ENCODE peak calls at places on chromosome 3, in nine cellular contexts. One of them, this sample, is unnamed.

GRCh38 chr3:99967796-99968195 is 146.5 kb downstream of the FILIP1L start:
- DNase-seq in mammary epithelial cell: peak; percentile 74
- DNase-seq in psoas muscle: no peak
- DNase-seq in tibial artery: no peak
- DNase-seq in IMR-90: peak; percentile 72
- DNase-seq in WERI-Rb-1: no peak
- DNase-seq in left ventricle myocardium inferior: no peak
- DNase-seq in body of pancreas: no peak
- DNase-seq in CD8-positive, alpha-beta T cell: no peak
- DNase-seq in this sample: peak; percentile 28

GRCh38 chr3:62332771-62333381 is 40.5 kb downstream of the FEZF2 start:
- DNase-seq in WERI-Rb-1: no peak
- DNase-seq in body of pancreas: no peak
- DNase-seq in mammary epithelial cell: peak; percentile 1
- DNase-seq in IMR-90: peak; percentile 23
- DNase-seq in left ventricle myocardium inferior: no peak
- DNase-seq in psoas muscle: no peak
- DNase-seq in CD8-positive, alpha-beta T cell: no peak
- DNase-seq in tibial artery: no peak
- DNase-seq in this sample: no peak

GRCh38 chr3:65126527-65127440 is 439.0 kb upstream of the ADAMTS9 start:
- DNase-seq in CD8-positive, alpha-beta T cell: no peak
- DNase-seq in tibial artery: no peak
- DNase-seq in body of pancreas: no peak
- DNase-seq in mammary epithelial cell: peak; percentile 84
- DNase-seq in WERI-Rb-1: no peak
- DNase-seq in psoas muscle: no peak
- DNase-seq in left ventricle myocardium inferior: no peak
- DNase-seq in IMR-90: peak; percentile 10
- DNase-seq in this sample: peak; percentile 14

GRCh38 chr3:184255291-184256039 is 5.9 kb downstream of the CAMK2N2 start:
- DNase-seq in tibial artery: no peak
- DNase-seq in left ventricle myocardium inferior: no peak
- DNase-seq in body of pancreas: no peak
- DNase-seq in WERI-Rb-1: peak; percentile 84
- DNase-seq in mammary epithelial cell: peak; percentile 86
- DNase-seq in IMR-90: no peak
- DNase-seq in psoas muscle: no peak
- DNase-seq in CD8-positive, alpha-beta T cell: no peak
- DNase-seq in this sample: no peak

GRCh38 chr3:38173834-38174418 is 8.6 kb downstream of the OXSR1 start:
- DNase-seq in WERI-Rb-1: no peak
- DNase-seq in IMR-90: no peak
- DNase-seq in tibial artery: no peak
- DNase-seq in psoas muscle: no peak
- DNase-seq in body of pancreas: no peak
- DNase-seq in mammary epithelial cell: no peak
- DNase-seq in left ventricle myocardium inferior: no peak
- DNase-seq in CD8-positive, alpha-beta T cell: no peak
- DNase-seq in this sample: no peak

GRCh38 chr3:97228966-97229365 is 414.6 kb downstream of the EPHA6 start:
- DNase-seq in mammary epithelial cell: no peak
- DNase-seq in WERI-Rb-1: no peak
- DNase-seq in tibial artery: no peak
- DNase-seq in CD8-positive, alpha-beta T cell: no peak
- DNase-seq in body of pancreas: no peak
- DNase-seq in psoas muscle: no peak
- DNase-seq in IMR-90: no peak
- DNase-seq in left ventricle myocardium inferior: no peak
- DNase-seq in this sample: no peak

GRCh38 chr3:193033381-193033780 is 115.7 kb upstream of the MB21D2 start:
- DNase-seq in IMR-90: no peak
- DNase-seq in tibial artery: no peak
- DNase-seq in left ventricle myocardium inferior: no peak
- DNase-seq in WERI-Rb-1: no peak
- DNase-seq in psoas muscle: no peak
- DNase-seq in mammary epithelial cell: no peak
- DNase-seq in CD8-positive, alpha-beta T cell: no peak
- DNase-seq in body of pancreas: no peak
- DNase-seq in this sample: no peak

GRCh38 chr3:139304383-139304782 is 39.4 kb upstream of the MRPS22 start:
- DNase-seq in CD8-positive, alpha-beta T cell: no peak
- DNase-seq in mammary epithelial cell: no peak
- DNase-seq in IMR-90: no peak
- DNase-seq in psoas muscle: no peak
- DNase-seq in tibial artery: no peak
- DNase-seq in WERI-Rb-1: no peak
- DNase-seq in body of pancreas: no peak
- DNase-seq in left ventricle myocardium inferior: no peak
- DNase-seq in this sample: no peak

GRCh38 chr3:125202197-125202596 is 10.4 kb downstream of the SLC12A8 start:
- DNase-seq in CD8-positive, alpha-beta T cell: no peak
- DNase-seq in WERI-Rb-1: no peak
- DNase-seq in psoas muscle: no peak
- DNase-seq in body of pancreas: no peak
- DNase-seq in left ventricle myocardium inferior: no peak
- DNase-seq in IMR-90: peak; percentile 25
- DNase-seq in mammary epithelial cell: no peak
- DNase-seq in tibial artery: no peak
- DNase-seq in this sample: no peak

GRCh38 chr3:4712109-4712508 is 219.0 kb downstream of the ITPR1 start:
- DNase-seq in psoas muscle: no peak
- DNase-seq in mammary epithelial cell: peak; percentile 99
- DNase-seq in CD8-positive, alpha-beta T cell: no peak
- DNase-seq in IMR-90: peak; percentile 57
- DNase-seq in left ventricle myocardium inferior: no peak
- DNase-seq in WERI-Rb-1: no peak
- DNase-seq in tibial artery: no peak
- DNase-seq in body of pancreas: no peak
- DNase-seq in this sample: peak; percentile 70

DNA sequence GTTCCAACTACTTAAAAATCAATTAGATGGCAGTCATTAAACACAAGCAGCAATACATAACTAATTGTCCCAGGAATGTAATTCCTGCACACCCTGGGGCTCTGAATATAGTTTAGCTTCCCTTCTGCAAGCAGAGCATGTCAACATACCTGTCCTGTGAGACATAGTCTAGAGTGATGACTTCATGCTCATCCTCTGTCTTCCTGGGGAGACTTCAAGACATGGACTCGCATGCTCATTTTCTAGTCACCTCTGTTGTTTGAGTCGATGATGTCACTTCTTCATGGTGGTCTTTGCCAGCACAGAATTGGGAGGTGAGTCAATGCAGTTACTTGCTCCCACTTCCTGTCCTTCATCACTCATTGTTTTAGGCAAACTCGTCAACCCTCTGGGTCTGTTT is 15.8 kb downstream of the C3orf52 start:
- DNase-seq in left ventricle myocardium inferior: no peak
- DNase-seq in tibial artery: no peak
- DNase-seq in IMR-90: peak; percentile 97
- DNase-seq in psoas muscle: no peak
- DNase-seq in body of pancreas: no peak
- DNase-seq in WERI-Rb-1: no peak
- DNase-seq in mammary epithelial cell: peak; percentile 92
- DNase-seq in CD8-positive, alpha-beta T cell: no peak
- DNase-seq in this sample: peak; percentile 83
- H3K27ac ChIP-seq in left ventricle myocardium inferior: no peak overlapping the region
- H3K27ac ChIP-seq in tibial artery: no peak overlapping the region
- H3K27ac ChIP-seq in IMR-90: no peak overlapping the region
- H3K27ac ChIP-seq in psoas muscle: no peak overlapping the region
- H3K27ac ChIP-seq in body of pancreas: no peak overlapping the region
- H3K27ac ChIP-seq in WERI-Rb-1: no peak overlapping the region
- H3K27ac ChIP-seq in mammary epithelial cell: peak overlapping the region; percentile 60
- H3K27ac ChIP-seq in CD8-positive, alpha-beta T cell: no peak overlapping the region
- H3K27ac ChIP-seq in this sample: peak overlapping the region; percentile 49

DNA sequence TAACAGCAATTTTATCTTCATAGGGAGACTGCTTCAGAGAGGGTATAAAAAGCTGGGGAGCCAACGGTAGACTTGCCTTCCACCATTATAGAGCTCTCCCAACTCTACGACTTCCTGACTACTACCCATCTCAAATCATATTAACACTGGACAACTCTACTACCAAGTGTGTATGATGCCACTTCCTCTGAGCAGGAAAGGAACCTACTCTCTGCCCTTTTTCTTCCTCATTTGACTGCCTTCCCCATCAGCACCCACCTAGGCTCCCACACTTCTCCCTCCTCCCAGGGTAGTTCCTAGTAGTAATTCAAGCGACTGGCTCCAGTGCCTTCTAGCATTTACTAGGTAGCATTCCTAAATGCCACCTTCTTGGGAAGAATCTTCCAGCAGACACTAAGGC is 24.5 kb upstream of the TBL1XR1 start:
- DNase-seq in IMR-90: no peak
- DNase-seq in psoas muscle: no peak
- DNase-seq in tibial artery: no peak
- DNase-seq in WERI-Rb-1: no peak
- DNase-seq in CD8-positive, alpha-beta T cell: no peak
- DNase-seq in body of pancreas: no peak
- DNase-seq in left ventricle myocardium inferior: no peak
- DNase-seq in mammary epithelial cell: no peak
- DNase-seq in this sample: no peak
- TF ChIP-seq CTCF in IMR-90: no peak
- TF ChIP-seq CTCF in psoas muscle: no peak
- TF ChIP-seq CTCF in tibial artery: no peak
- TF ChIP-seq CTCF in WERI-Rb-1: no peak
- TF ChIP-seq CTCF in CD8-positive, alpha-beta T cell: no peak
- TF ChIP-seq CTCF in body of pancreas: no peak
- TF ChIP-seq CTCF in left ventricle myocardium inferior: no peak
- TF ChIP-seq CTCF in mammary epithelial cell: no peak
- TF ChIP-seq CTCF in this sample: no peak

GRCh38 chr3:11099306-11099705 is 55.0 kb upstream of the HRH1 start:
- DNase-seq in left ventricle myocardium inferior: no peak
- DNase-seq in psoas muscle: no peak
- DNase-seq in tibial artery: no peak
- DNase-seq in WERI-Rb-1: no peak
- DNase-seq in CD8-positive, alpha-beta T cell: no peak
- DNase-seq in mammary epithelial cell: no peak
- DNase-seq in IMR-90: no peak
- DNase-seq in body of pancreas: no peak
- DNase-seq in this sample: no peak
- H3K27ac ChIP-seq in left ventricle myocardium inferior: no peak overlapping the region
- H3K27ac ChIP-seq in psoas muscle: no peak overlapping the region
- H3K27ac ChIP-seq in tibial artery: no peak overlapping the region
- H3K27ac ChIP-seq in WERI-Rb-1: no peak overlapping the region
- H3K27ac ChIP-seq in CD8-positive, alpha-beta T cell: no peak overlapping the region
- H3K27ac ChIP-seq in mammary epithelial cell: no peak overlapping the region
- H3K27ac ChIP-seq in IMR-90: no peak overlapping the region
- H3K27ac ChIP-seq in body of pancreas: no peak overlapping the region
- H3K27ac ChIP-seq in this sample: no peak overlapping the region

GRCh38 chr3:127476936-127477335 is 113.6 kb downstream of the TPRA1 start:
- DNase-seq in left ventricle myocardium inferior: no peak
- DNase-seq in WERI-Rb-1: no peak
- DNase-seq in body of pancreas: no peak
- DNase-seq in psoas muscle: no peak
- DNase-seq in tibial artery: no peak
- DNase-seq in mammary epithelial cell: no peak
- DNase-seq in IMR-90: no peak
- DNase-seq in CD8-positive, alpha-beta T cell: no peak
- DNase-seq in this sample: no peak

GRCh38 chr3:127475364-127475763 is 115.2 kb downstream of the TPRA1 start:
- DNase-seq in tibial artery: no peak
- DNase-seq in psoas muscle: no peak
- DNase-seq in mammary epithelial cell: no peak
- DNase-seq in left ventricle myocardium inferior: no peak
- DNase-seq in IMR-90: no peak
- DNase-seq in body of pancreas: no peak
- DNase-seq in CD8-positive, alpha-beta T cell: no peak
- DNase-seq in WERI-Rb-1: no peak
- DNase-seq in this sample: no peak

GRCh38 chr3:127475975-127476374 is 114.6 kb downstream of the TPRA1 start:
- DNase-seq in WERI-Rb-1: no peak
- DNase-seq in left ventricle myocardium inferior: no peak
- DNase-seq in body of pancreas: no peak
- DNase-seq in mammary epithelial cell: peak; percentile 26
- DNase-seq in CD8-positive, alpha-beta T cell: no peak
- DNase-seq in tibial artery: no peak
- DNase-seq in psoas muscle: no peak
- DNase-seq in IMR-90: no peak
- DNase-seq in this sample: no peak

GRCh38 chr3:127472506-127472905 is 118.0 kb downstream of the TPRA1 start:
- DNase-seq in body of pancreas: no peak
- DNase-seq in CD8-positive, alpha-beta T cell: no peak
- DNase-seq in tibial artery: no peak
- DNase-seq in mammary epithelial cell: no peak
- DNase-seq in WERI-Rb-1: no peak
- DNase-seq in IMR-90: no peak
- DNase-seq in psoas muscle: no peak
- DNase-seq in left ventricle myocardium inferior: no peak
- DNase-seq in this sample: no peak

DNA sequence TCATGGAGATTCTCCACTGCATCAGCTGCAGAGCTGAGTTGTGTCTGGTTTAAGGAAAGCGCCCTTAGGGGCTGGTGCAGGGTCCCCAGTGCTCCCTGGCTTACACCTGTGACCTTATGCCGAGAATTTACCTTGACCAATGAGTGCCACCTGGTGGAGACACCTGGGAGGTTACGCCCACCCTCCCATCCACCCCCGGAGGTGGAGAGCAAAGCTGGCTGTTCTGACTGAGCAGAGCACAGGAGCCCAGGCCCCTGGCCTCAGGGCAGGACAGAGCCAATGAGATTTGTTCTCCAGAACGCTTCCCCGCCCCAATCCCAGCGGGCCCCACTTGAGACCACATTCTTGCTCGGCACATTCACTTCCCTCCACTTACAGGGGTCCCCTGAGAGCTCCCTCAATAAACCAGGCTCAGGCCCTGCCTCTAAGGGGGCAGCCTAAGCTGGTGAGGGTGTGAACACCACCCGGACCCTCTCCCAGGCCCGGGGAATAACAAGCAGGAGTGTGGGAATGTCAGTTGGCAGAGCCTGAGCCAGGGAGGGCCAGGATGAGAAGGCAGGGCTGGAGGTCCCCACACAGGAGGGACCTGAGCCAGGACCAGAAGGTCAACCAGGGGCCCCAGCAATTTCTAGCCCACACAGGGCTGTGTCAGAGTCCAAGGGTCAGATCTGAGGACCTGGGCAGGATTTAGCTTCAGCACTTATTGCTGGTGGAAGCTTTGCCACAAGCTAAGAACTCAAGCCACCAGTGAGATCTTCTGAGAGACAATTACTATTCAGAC is 117.1 kb downstream of the TPRA1 start:
- DNase-seq in body of pancreas: no peak
- DNase-seq in IMR-90: no peak
- DNase-seq in CD8-positive, alpha-beta T cell: no peak
- DNase-seq in tibial artery: no peak
- DNase-seq in WERI-Rb-1: peak; percentile 71
- DNase-seq in left ventricle myocardium inferior: no peak
- DNase-seq in psoas muscle: no peak
- DNase-seq in mammary epithelial cell: no peak
- DNase-seq in this sample: peak; percentile 41
- TF ChIP-seq CTCF in body of pancreas: no peak
- TF ChIP-seq CTCF in IMR-90: no peak
- TF ChIP-seq CTCF in CD8-positive, alpha-beta T cell: no peak
- TF ChIP-seq CTCF in tibial artery: no peak
- TF ChIP-seq CTCF in WERI-Rb-1: peak; percentile 80
- TF ChIP-seq CTCF in left ventricle myocardium inferior: peak; percentile 18
- TF ChIP-seq CTCF in psoas muscle: no peak
- TF ChIP-seq CTCF in mammary epithelial cell: peak; percentile 34
- TF ChIP-seq CTCF in this sample: no peak